ENCODE peak calls at places on chromosomes 2 and 18, in six cellular contexts. X, K, E, M, T and N are unnamed samples.

GRCh38 chr2:8494589-8494988 is 187.3 kb upstream of the ID2 start:
- DNase-seq in E (no peak), T (no peak), M (no peak), X (no peak), K (peak), N (no peak)

GRCh38 chr2:58571181-58571852 is 330.2 kb upstream of the FANCL start:
- DNase-seq in E (peak), K (no peak), M (peak), T (peak), X (peak), N (peak)

GRCh38 chr2:74100254-74101216 is 47.2 kb downstream of the BOLA3 start:
- DNase-seq in X (no peak), T (no peak), E (no peak), M (no peak), K (no peak), N (no peak)

GRCh38 chr2:56448999-56449431 is 265.2 kb downstream of the CCDC85A start:
- DNase-seq in K (no peak), E (peak), M (no peak), T (no peak), X (no peak), N (no peak)

GRCh38 chr2:200306969-200307811 is 697 bp downstream of the SPATS2L start:
- DNase-seq in K (peak), M (peak), T (peak), E (peak), X (no peak), N (peak)

GRCh38 chr2:59789523-59789922 is 763.9 kb downstream of the BCL11A start:
- DNase-seq in K (no peak), E (no peak), X (no peak), M (no peak), T (no peak), N (no peak)

GRCh38 chr2:12014088-12014960 is 267.9 kb downstream of the LPIN1 start:
- DNase-seq in T (no peak), K (no peak), E (no peak), X (no peak), M (no peak), N (no peak)

GRCh38 chr2:10536569-10537133 is 88.5 kb upstream of the ODC1 start:
- DNase-seq in M (no peak), T (no peak), E (peak), X (no peak), K (peak), N (no peak)

GRCh38 chr2:128660836-128661235 is 342.2 kb upstream of the HS6ST1 start:
- DNase-seq in T (no peak), X (no peak), K (no peak), E (no peak), M (no peak), N (no peak)

GRCh38 chr2:45353879-45354278 is 257.2 kb downstream of the SRBD1 start:
- DNase-seq in M (no peak), E (peak), X (no peak), T (no peak), K (no peak), N (no peak)

GRCh38 chr2:176160251-176161040 is 3.3 kb downstream of the HOXD3 start:
- DNase-seq in T (no peak), K (no peak), M (no peak), E (no peak), X (no peak), N (no peak)

GRCh38 chr2:166112193-166112605 is 15.6 kb downstream of the SCN1A start:
- DNase-seq in X (no peak), E (no peak), T (no peak), M (no peak), K (no peak), N (no peak)

GRCh38 chr2:178241852-178242551 is 47.7 kb downstream of the OSBPL6 start:
- DNase-seq in T (peak), E (peak), X (no peak), M (peak), K (peak), N (peak)

GRCh38 chr2:208222351-208222750 is 32.5 kb downstream of the IDH1 start:
- DNase-seq in K (no peak), X (no peak), M (peak), E (no peak), T (no peak), N (no peak)

GRCh38 chr18:37390687-37391086 is 174.9 kb downstream of the CELF4 start:
- DNase-seq in M (no peak), T (no peak), X (no peak), K (no peak), E (no peak), N (no peak)

GRCh38 chr18:67813380-67814028 is 297.0 kb upstream of the DSEL start:
- DNase-seq in K (no peak), T (no peak), X (no peak), E (no peak), M (no peak), N (no peak)

GRCh38 chr2:72116081-72116533 is 31.6 kb downstream of the CYP26B1 start:
- DNase-seq in K (peak), X (no peak), M (peak), E (peak), T (peak), N (no peak)

GRCh38 chr2:104286806-104287205 is 567.1 kb upstream of the POU3F3 start:
- DNase-seq in K (no peak), T (no peak), X (peak), M (no peak), E (no peak), N (no peak)

GRCh38 chr2:127414855-127415592 is 3.2 kb upstream of the PROC start:
- DNase-seq in X (no peak), T (no peak), M (no peak), E (no peak), K (no peak), N (no peak)

GRCh38 chr18:50194623-50195532 is at the start of gene MYO5B:
- DNase-seq in T (peak), E (peak), M (peak), X (no peak), K (no peak), N (no peak)

GRCh38 chr2:232757905-232758304 is 18.5 kb downstream of the KCNJ13 start:
- DNase-seq in T (no peak), K (no peak), X (no peak), M (no peak), E (no peak), N (no peak)
- TF ChIP-seq EP300 in T (no peak), K (no peak), X (no peak), M (no peak), E (no peak), N (no peak)

GRCh38 chr18:31942999-31943894 is at the start of gene TRAPPC8:
- DNase-seq in X (peak), T (peak), E (peak), M (peak), K (peak), N (peak)
- TF ChIP-seq CTCF in X (peak), T (no peak), E (no peak), M (peak), K (no peak), N (no peak)

GRCh38 chr18:13629841-13630747 is 96.3 kb downstream of the FAM210A start:
- DNase-seq in X (no peak), E (peak), M (peak), K (peak), T (peak), N (peak)
- TF ChIP-seq EP300 in X (no peak), E (no peak), M (no peak), K (no peak), T (no peak), N (no peak)

DNA sequence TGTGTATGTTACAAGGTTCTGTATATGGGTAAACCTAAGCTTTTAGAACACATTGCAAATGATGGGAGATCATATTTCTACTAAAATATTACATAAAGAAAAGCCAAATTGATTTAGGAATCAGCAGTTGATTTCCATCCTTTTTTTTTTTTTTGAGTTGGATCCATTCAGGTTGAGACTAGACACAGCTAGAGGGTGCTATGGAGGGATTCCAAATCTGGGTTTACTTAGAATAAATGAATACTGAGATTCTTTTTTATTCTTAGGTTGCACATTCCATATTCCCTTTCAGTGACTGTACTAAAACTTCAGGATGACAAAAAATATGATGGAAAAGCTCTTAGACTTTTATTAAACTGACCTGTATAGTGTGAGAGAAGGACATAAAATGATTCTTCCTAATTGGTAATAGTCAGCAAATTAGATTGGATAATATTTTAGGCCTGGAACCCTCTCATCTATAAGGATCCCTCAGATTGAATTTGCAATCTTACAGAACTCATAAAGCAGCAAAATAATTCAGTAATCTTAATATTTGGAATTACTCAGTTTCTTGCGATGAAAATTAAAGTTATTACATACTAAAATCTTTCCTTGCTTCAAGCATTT is 183.3 kb upstream of the SESTD1 start:
- DNase-seq in E (no peak), K (no peak), M (no peak), X (no peak), T (no peak), N (no peak)
- TF ChIP-seq CTCF in E (no peak), K (no peak), M (no peak), X (no peak), T (peak), N (no peak)